ENCODE peak calls at places on chromosome 2, in five cellular contexts. R is HepG2, N is astrocyte of the spinal cord, F is heart left ventricle, A is astrocyte. V is an unnamed sample.

GRCh38 chr2:9753665-9754531 is 89.4 kb upstream of the TAF1B start:
- DNase-seq in R (no peak), N (no peak), F (no peak), A (no peak), V (peak; percentile 91)

GRCh38 chr2:191333911-191334357 is 88.7 kb downstream of the MYO1B start:
- DNase-seq in R (no peak), N (peak; percentile 96), F (no peak), A (peak; percentile 97), V (no peak)

GRCh38 chr2:60552851-60553495 is 481 bp downstream of the BCL11A start:
- DNase-seq in R (no peak), N (no peak), F (no peak), A (no peak), V (no peak)

GRCh38 chr2:37809525-37809924 is 115.6 kb upstream of the RMDN2 start:
- DNase-seq in R (no peak), N (peak; percentile 77), F (no peak), A (no peak), V (peak; percentile 59)

GRCh38 chr2:205947621-205948495 is 138.1 kb downstream of the INO80D start:
- DNase-seq in R (peak; percentile 68), N (peak; percentile 70), F (no peak), A (peak; percentile 40), V (peak; percentile 55)

GRCh38 chr2:241976296-241976695 is 106.8 kb downstream of the RTP5 start:
- DNase-seq in R (no peak), N (no peak), F (no peak), A (no peak), V (no peak)

GRCh38 chr2:190202018-190202417 is 117.6 kb downstream of the HIBCH start:
- DNase-seq in R (no peak), N (no peak), F (no peak), A (no peak), V (no peak)

GRCh38 chr2:62409442-62409841 is 96.6 kb downstream of the TMEM17 start:
- DNase-seq in R (no peak), N (peak; percentile 7), F (no peak), A (peak; percentile 30), V (peak; percentile 52)

GRCh38 chr2:119598576-119598975 is 54.3 kb downstream of the CFAP221 start:
- DNase-seq in R (no peak), N (no peak), F (no peak), A (no peak), V (no peak)

GRCh38 chr2:144015036-144015435 is 504.9 kb downstream of the ZEB2 start:
- DNase-seq in R (no peak), N (peak; percentile 10), F (no peak), A (no peak), V (no peak)

GRCh38 chr2:163934134-163934533 is 198.3 kb upstream of the FIGN start:
- DNase-seq in R (no peak), N (no peak), F (no peak), A (peak; percentile 3), V (peak; percentile 80)

GRCh38 chr2:234957533-234958135 is 5.8 kb downstream of the SH3BP4 start:
- DNase-seq in R (no peak), N (peak; percentile 84), F (no peak), A (peak; percentile 80), V (peak; percentile 69)

GRCh38 chr2:145273840-145274239 is 753.9 kb upstream of the ZEB2 start:
- DNase-seq in R (no peak), N (no peak), F (no peak), A (no peak), V (peak; percentile 77)

GRCh38 chr2:209331291-209331844 is 92.5 kb upstream of the MAP2 start:
- DNase-seq in R (peak; percentile 49), N (peak; percentile 62), F (no peak), A (peak; percentile 30), V (peak; percentile 66)

GRCh38 chr2:205908491-205909193 is 177.3 kb downstream of the INO80D start:
- DNase-seq in R (no peak), N (no peak), F (no peak), A (no peak), V (no peak)

GRCh38 chr2:73018188-73018825 is 53.2 kb downstream of the SFXN5 start:
- DNase-seq in R (no peak), N (peak; percentile 6), F (no peak), A (peak; percentile 34), V (no peak)

GRCh38 chr2:30358822-30359221 is 88.2 kb upstream of the LCLAT1 start:
- DNase-seq in R (no peak), N (no peak), F (no peak), A (no peak), V (no peak)

GRCh38 chr2:240216197-240216596 is 75.7 kb upstream of the OTOS start:
- DNase-seq in R (no peak), N (no peak), F (peak; percentile 33), A (no peak), V (no peak)

GRCh38 chr2:170711196-170711773 is 3.9 kb upstream of the SP5 start:
- DNase-seq in R (peak; percentile 81), N (no peak), F (no peak), A (no peak), V (no peak)

GRCh38 chr2:190950566-190950991 is 63.4 kb downstream of the STAT1 start:
- DNase-seq in R (no peak), N (no peak), F (no peak), A (no peak), V (no peak)

GRCh38 chr2:128667391-128667790 is 348.7 kb upstream of the HS6ST1 start:
- DNase-seq in R (no peak), N (no peak), F (no peak), A (no peak), V (no peak)

GRCh38 chr2:223247136-223247535 is 195.1 kb downstream of the KCNE4 start:
- DNase-seq in R (peak; percentile 28), N (peak; percentile 55), F (no peak), A (peak; percentile 19), V (peak; percentile 63)
- TF ChIP-seq CTCF in R (peak; percentile 35), N (peak; percentile 64), F (no peak), A (peak; percentile 50), V (peak; percentile 75)

DNA sequence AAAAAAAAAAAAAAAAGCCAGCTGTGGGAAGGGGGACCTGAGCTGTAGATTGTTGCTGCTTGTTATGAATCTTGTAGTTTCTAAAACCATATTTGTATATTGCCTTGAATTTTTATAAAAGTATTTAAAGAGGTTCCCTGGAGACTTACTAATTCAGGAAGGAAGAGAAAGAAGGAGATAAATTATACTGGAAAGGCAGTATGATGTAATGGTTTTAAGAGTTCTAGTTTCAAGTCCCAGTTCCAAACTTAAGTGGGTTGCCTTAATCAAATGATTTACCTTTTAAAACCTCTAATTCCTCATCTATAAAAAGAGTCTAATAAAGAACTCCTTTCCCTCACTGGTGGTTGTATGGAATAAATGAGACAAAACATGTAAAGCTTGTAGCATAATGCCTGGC is 62.2 kb downstream of the PTRHD1 start:
- DNase-seq in R (no peak), N (no peak), F (no peak), A (no peak), V (no peak)
- H3K4me3 ChIP-seq in R (no peak overlapping the region), N (no peak overlapping the region), F (no peak overlapping the region), A (no peak overlapping the region), V (no peak overlapping the region)

GRCh38 chr2:47076126-47076506 is 79.0 kb downstream of the STPG4 start:
- DNase-seq in R (no peak), N (no peak), F (no peak), A (no peak), V (no peak)

GRCh38 chr2:47073641-47074040 is 81.5 kb downstream of the STPG4 start:
- DNase-seq in R (no peak), N (no peak), F (no peak), A (no peak), V (no peak)

GRCh38 chr2:47074691-47075090 is 80.4 kb downstream of the STPG4 start:
- DNase-seq in R (no peak), N (no peak), F (no peak), A (no peak), V (no peak)

GRCh38 chr2:47076586-47077441 is 78.3 kb downstream of the STPG4 start:
- DNase-seq in R (peak; percentile 100), N (peak; percentile 96), F (no peak), A (peak; percentile 98), V (peak; percentile 85)

DNA sequence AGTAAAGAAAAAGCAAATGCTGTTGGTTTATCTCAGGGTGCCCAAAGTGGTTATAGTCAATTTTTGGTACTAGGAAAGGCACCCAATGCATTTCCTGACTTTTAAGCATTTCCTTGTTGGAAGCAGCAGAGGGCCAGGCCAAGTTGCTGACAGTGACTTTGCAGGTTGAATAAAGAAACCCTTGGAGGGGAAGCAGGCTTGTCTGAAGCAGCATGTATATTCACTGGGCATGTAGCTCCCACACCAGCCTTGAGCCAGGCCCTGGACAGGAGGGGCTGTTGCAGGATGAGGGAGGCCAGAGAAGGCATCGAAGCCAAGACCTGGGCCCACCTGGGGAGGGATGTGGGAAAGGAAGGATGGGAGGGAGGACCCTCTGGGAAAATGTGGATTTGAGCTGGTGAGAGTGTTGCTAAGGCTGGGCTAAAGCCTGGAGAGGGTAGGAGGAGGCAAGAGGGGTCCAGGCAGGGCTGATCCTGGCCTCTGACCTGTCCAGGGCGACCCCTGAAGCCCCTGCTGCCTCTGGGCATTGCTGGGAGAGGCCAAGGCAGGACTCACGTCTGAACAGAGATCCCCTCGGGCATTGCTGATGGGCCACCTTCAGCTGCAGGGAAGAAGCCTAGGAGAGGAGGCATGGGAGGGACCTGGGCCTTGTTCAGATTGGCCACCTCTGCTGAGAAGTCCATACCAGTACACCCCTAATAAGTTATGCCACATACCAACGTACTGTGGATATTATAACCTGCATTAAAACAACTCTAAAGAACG is 79.6 kb downstream of the STPG4 start:
- DNase-seq in R (no peak), N (no peak), F (no peak), A (no peak), V (no peak)
- TF ChIP-seq CTCF in R (no peak), N (no peak), F (no peak), A (no peak), V (no peak)

GRCh38 chr2:85577386-85578242 is at the start of gene VAMP8:
- DNase-seq in R (peak; percentile 44), N (no peak), F (peak; percentile 75), A (no peak), V (peak; percentile 91)
- H3K4me3 ChIP-seq in R (peak within 1 kb of the TSS; percentile 87), N (no peak within 1 kb of the TSS), F (peak within 1 kb of the TSS; percentile 36), A (no peak within 1 kb of the TSS), V (peak within 1 kb of the TSS; percentile 87)

GRCh38 chr2:2698182-2699116 is 367.4 kb upstream of the MYT1L start:
- DNase-seq in R (peak; percentile 21), N (no peak), F (no peak), A (no peak), V (peak; percentile 6)
- TF ChIP-seq CTCF in R (no peak), N (peak; percentile 10), F (no peak), A (no peak), V (no peak)

DNA sequence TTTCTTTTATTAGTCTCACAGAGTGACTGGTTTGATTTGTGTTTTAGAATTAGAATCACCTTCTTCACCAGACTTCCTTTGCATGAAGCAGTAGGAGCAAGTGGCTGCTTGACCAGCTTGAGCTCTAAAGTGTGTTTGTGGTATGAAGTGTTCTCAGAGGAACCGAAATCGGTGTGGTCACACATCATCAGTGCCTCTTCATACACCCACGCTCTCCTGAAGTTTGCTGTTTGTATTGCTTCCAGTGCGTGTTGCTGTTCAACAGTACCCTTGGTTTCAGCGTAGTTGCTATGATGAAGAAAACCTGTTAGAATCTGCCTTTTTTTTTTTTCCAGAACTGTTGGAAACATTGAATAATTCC is 77.9 kb downstream of the LIMS1 start:
- DNase-seq in R (no peak), N (peak; percentile 46), F (no peak), A (peak; percentile 60), V (peak; percentile 94)
- H3K4me3 ChIP-seq in R (no peak overlapping the region), N (no peak overlapping the region), F (no peak overlapping the region), A (no peak overlapping the region), V (no peak overlapping the region)

V was measured in epithelial cell of esophagus.